ENCODE peak calls at places on chromosome 13, in eight cellular contexts. A is iPS-NIHi11; J is spleen; V is T-helper 1 cell; L is HepG2; W is naive B cell; H is KBM-7; M is activated CD8-positive, alpha-beta T cell treated with anti-CD3 and anti-CD28 coated beads, Interleukin-2, amount 10 ng/mL, durations not matched to agents 7 days and 5 days. R is an unnamed sample.

GRCh38 chr13:24115671-24116070 is 44.8 kb upstream of the SPATA13 start:
- DNase-seq in A (no peak), J (no peak), V (no peak), L (no peak), W (no peak), H (no peak), M (no peak), R (no peak)

GRCh38 chr13:46908511-46908910 is 11.7 kb upstream of the HTR2A start:
- DNase-seq in A (no peak), J (no peak), V (no peak), L (no peak), W (no peak), H (no peak), M (no peak), R (no peak)

GRCh38 chr13:28753208-28753892 is 34.6 kb upstream of the SLC46A3 start:
- DNase-seq in A (peak; percentile 64), J (no peak), V (no peak), L (peak; percentile 75), W (no peak), H (peak; percentile 55), M (no peak), R (peak; percentile 86)

GRCh38 chr13:73060251-73061160 is 1.7 kb downstream of the KLF5 start:
- DNase-seq in A (no peak), J (peak; percentile 74), V (no peak), L (no peak), W (no peak), H (peak; percentile 27), M (no peak), R (no peak)

GRCh38 chr13:51643114-51643881 is 59.0 kb downstream of the WDFY2 start:
- DNase-seq in A (no peak), J (no peak), V (no peak), L (peak; percentile 39), W (no peak), H (no peak), M (no peak), R (no peak)

GRCh38 chr13:89831157-89831556 is 1516.3 kb upstream of the MIR17HG start:
- DNase-seq in A (no peak), J (no peak), V (no peak), L (no peak), W (no peak), H (no peak), M (no peak), R (no peak)

GRCh38 chr13:111318396-111318795 is 2.0 kb upstream of the TEX29 start:
- DNase-seq in A (no peak), J (peak; percentile 65), V (no peak), L (no peak), W (no peak), H (no peak), M (no peak), R (peak; percentile 53)

GRCh38 chr13:34967851-34968562 is 25.9 kb downstream of the NBEA start:
- DNase-seq in A (no peak), J (no peak), V (no peak), L (no peak), W (no peak), H (peak; percentile 39), M (no peak), R (no peak)

R was measured in posterior vena cava.